ENCODE peak calls at places on chromosomes 6 and 20, in five cellular contexts. L is CD8-positive, alpha-beta T cell; Y is dorsolateral prefrontal cortex; D is lower lobe of right lung; U is psoas muscle. S is an unnamed sample.

GRCh38 chr6:22656696-22657340 is 87.5 kb downstream of the HDGFL1 start:
- DNase-seq in Y (no peak), L (no peak), U (no peak), D (no peak), S (no peak)

GRCh38 chr6:56772737-56773184 is 130.1 kb upstream of the DST start:
- DNase-seq in U (peak; percentile 79), D (no peak), L (no peak), Y (peak; percentile 62), S (no peak)

GRCh38 chr20:38127011-38127621 is 38.0 kb downstream of the TGM2 start:
- DNase-seq in L (no peak), Y (peak; percentile 54), U (peak; percentile 58), D (peak; percentile 41), S (no peak)

GRCh38 chr20:37941332-37941731 is 38.4 kb downstream of the VSTM2L start:
- DNase-seq in D (no peak), U (no peak), Y (no peak), L (no peak), S (no peak)

GRCh38 chr6:87925373-87926060 is 122.1 kb upstream of the SPACA1 start:
- DNase-seq in U (no peak), Y (no peak), L (no peak), D (no peak), S (no peak)

GRCh38 chr20:37755665-37756064 is 61.8 kb downstream of the CTNNBL1 start:
- DNase-seq in L (no peak), Y (peak; percentile 60), D (no peak), U (peak; percentile 55), S (no peak)

GRCh38 chr6:87698618-87699017 is 3.4 kb downstream of the AKIRIN2 start:
- DNase-seq in Y (no peak), D (no peak), L (no peak), U (no peak), S (no peak)

GRCh38 chr6:163146036-163146435 is 268.5 kb upstream of the QKI start:
- DNase-seq in Y (no peak), L (no peak), D (no peak), U (no peak), S (no peak)

GRCh38 chr6:43669050-43669921 is 18.3 kb downstream of the MRPS18A start:
- DNase-seq in D (no peak), L (no peak), Y (peak; percentile 76), U (peak; percentile 87), S (no peak)

GRCh38 chr6:79574636-79575035 is 37.4 kb upstream of the LCA5 start:
- DNase-seq in D (no peak), Y (no peak), L (no peak), U (no peak), S (no peak)

GRCh38 chr20:62688855-62689460 is 19.7 kb upstream of the NTSR1 start:
- DNase-seq in Y (no peak), U (no peak), D (no peak), L (no peak), S (no peak)
- TF ChIP-seq CTCF in Y (no peak), U (no peak), D (no peak), L (no peak), S (peak; percentile 33)

GRCh38 chr6:152598858-152599537 is 38.2 kb downstream of the SYNE1 start:
- DNase-seq in D (no peak), Y (no peak), U (no peak), L (no peak), S (no peak)

GRCh38 chr6:152598421-152598820 is 38.7 kb downstream of the SYNE1 start:
- DNase-seq in D (no peak), Y (no peak), U (no peak), L (no peak), S (no peak)

GRCh38 chr6:152596706-152597105 is 40.5 kb downstream of the SYNE1 start:
- DNase-seq in Y (no peak), U (no peak), D (no peak), L (no peak), S (no peak)

GRCh38 chr6:152594726-152595125 is 42.4 kb downstream of the SYNE1 start:
- DNase-seq in L (no peak), D (no peak), Y (no peak), U (no peak), S (no peak)

GRCh38 chr6:152595507-152595906 is 41.7 kb downstream of the SYNE1 start:
- DNase-seq in U (no peak), L (no peak), D (no peak), Y (no peak), S (no peak)
- TF ChIP-seq CTCF in U (no peak), L (no peak), D (peak; percentile 43), Y (no peak), S (peak; percentile 55)

DNA sequence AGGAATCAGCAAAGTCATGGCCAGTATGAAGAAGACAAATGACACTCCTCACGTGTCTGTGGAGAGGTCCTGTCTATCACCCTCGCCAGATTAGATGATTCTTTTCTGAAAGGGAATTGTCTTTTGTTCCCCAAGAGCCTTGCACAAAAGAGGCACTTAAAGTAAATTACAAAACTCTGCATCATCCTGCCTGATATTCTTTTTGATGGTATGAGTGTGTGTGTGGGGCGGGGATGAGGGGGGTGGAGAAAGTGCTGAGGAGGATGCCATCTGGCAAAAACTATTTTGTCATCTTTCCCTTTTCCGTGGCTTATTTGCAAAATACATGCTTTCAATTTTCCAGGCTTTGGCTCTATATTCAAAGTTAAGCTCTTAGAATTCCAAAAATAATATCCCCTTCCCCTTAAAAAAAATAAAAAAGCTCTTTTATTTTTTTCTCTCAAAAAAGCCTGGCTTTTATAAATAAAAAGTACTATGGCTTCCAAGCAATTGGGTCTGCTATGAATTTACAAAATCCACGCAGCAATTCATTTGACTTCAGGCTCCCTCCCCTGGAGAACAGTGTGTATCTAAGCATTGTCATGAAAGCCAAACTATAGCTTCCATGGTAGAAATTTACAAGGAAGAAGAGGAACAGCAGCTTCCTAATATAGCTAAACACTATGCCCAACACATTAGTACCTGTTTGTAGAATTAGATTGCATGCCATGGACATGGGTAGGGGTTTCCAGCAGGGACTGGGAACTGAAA is 185.1 kb upstream of the ARG1 start:
- DNase-seq in D (no peak), L (no peak), U (no peak), Y (no peak), S (no peak)
- TF ChIP-seq CTCF in D (no peak), L (no peak), U (no peak), Y (no peak), S (no peak)

GRCh38 chr20:11838076-11838636 is 79.5 kb upstream of the BTBD3 start:
- DNase-seq in Y (no peak), U (no peak), D (no peak), L (no peak), S (no peak)
- TF ChIP-seq CTCF in Y (no peak), U (no peak), D (no peak), L (no peak), S (no peak)

GRCh38 chr20:47272893-47273590 is 83.5 kb downstream of the ZMYND8 start:
- DNase-seq in D (no peak), U (no peak), Y (no peak), L (peak; percentile 55), S (peak; percentile 54)
- TF ChIP-seq CTCF in D (peak; percentile 88), U (peak; percentile 90), Y (peak; percentile 92), L (peak; percentile 93), S (peak; percentile 96)